ENCODE peak calls at places on chromosomes 3 and 15, in ten cellular contexts. C is PC-3, P is suprapubic skin, S is mammary epithelial cell, O is sigmoid colon, L is upper lobe of right lung, T is ovary, U is stomach, W is GM23248, J is SJSA1. G is an unnamed sample. For H3K4me1, the result is how much of the 10 kb centered on the place peaks cover.

GRCh38 chr15:65595960-65596359 is 15.0 kb downstream of the INTS14 start:
- DNase-seq in P (no peak), W (no peak), U (no peak), S (no peak), O (no peak), L (no peak), J (no peak), T (no peak), C (peak), G (no peak)

GRCh38 chr3:119018690-119019463 is 15.8 kb downstream of the IGSF11 start:
- DNase-seq in U (no peak), O (no peak), P (no peak), S (no peak), W (no peak), L (no peak), C (no peak), T (no peak), J (no peak), G (no peak)

GRCh38 chr3:115388166-115388565 is 235.1 kb upstream of the GAP43 start:
- DNase-seq in O (no peak), W (peak), T (no peak), U (no peak), C (no peak), J (peak), P (no peak), S (no peak), L (no peak), G (no peak)

GRCh38 chr3:19248143-19248542 is 99.8 kb downstream of the KCNH8 start:
- DNase-seq in S (no peak), L (no peak), W (no peak), P (no peak), U (no peak), C (no peak), J (no peak), O (no peak), T (no peak), G (no peak)

GRCh38 chr15:56045068-56045748 is 51.8 kb upstream of the NEDD4 start:
- DNase-seq in O (no peak), T (no peak), W (peak), U (no peak), P (no peak), S (peak), C (peak), L (no peak), J (no peak), G (no peak)

GRCh38 chr3:23481660-23482278 is 278.6 kb downstream of the UBE2E2 start:
- DNase-seq in O (no peak), S (no peak), U (no peak), J (no peak), C (no peak), T (no peak), W (no peak), P (no peak), L (no peak), G (no peak)

GRCh38 chr15:70437089-70437488 is 326.3 kb downstream of the UACA start:
- DNase-seq in S (no peak), J (no peak), O (no peak), U (no peak), C (no peak), T (no peak), L (no peak), W (no peak), P (no peak), G (no peak)

GRCh38 chr15:45665261-45665660 is 30.4 kb downstream of the SQOR start:
- DNase-seq in T (no peak), J (no peak), U (no peak), L (no peak), C (no peak), W (no peak), S (no peak), O (no peak), P (no peak), G (no peak)

GRCh38 chr15:78574944-78575343 is 9.6 kb downstream of the CHRNA5 start:
- DNase-seq in J (no peak), U (no peak), C (no peak), L (no peak), W (no peak), S (no peak), O (no peak), T (no peak), P (no peak), G (no peak)

GRCh38 chr15:48553559-48553958 is 92.0 kb downstream of the FBN1 start:
- DNase-seq in T (no peak), L (no peak), J (no peak), W (peak), U (no peak), P (no peak), O (no peak), C (no peak), S (no peak), G (no peak)

GRCh38 chr3:28699283-28699682 is 350.7 kb upstream of the AZI2 start:
- DNase-seq in S (peak), P (no peak), W (peak), O (no peak), U (no peak), T (no peak), L (no peak), C (peak), J (no peak), G (no peak)

GRCh38 chr3:63364909-63365308 is 86.8 kb downstream of the SYNPR start:
- DNase-seq in T (no peak), L (no peak), O (no peak), C (no peak), J (no peak), U (no peak), W (peak), P (no peak), S (no peak), G (no peak)

GRCh38 chr3:14392231-14392630 is 10.2 kb upstream of the SLC6A6 start:
- DNase-seq in T (no peak), C (no peak), J (no peak), W (no peak), U (no peak), S (no peak), O (no peak), P (no peak), L (no peak), G (no peak)

GRCh38 chr15:39427705-39428104 is 153.2 kb upstream of the THBS1 start:
- DNase-seq in L (no peak), S (no peak), C (no peak), T (no peak), P (no peak), W (no peak), J (no peak), U (no peak), O (no peak), G (no peak)

GRCh38 chr3:32414527-32415202 is 23.0 kb downstream of the CMTM7 start:
- DNase-seq in L (no peak), T (no peak), P (peak), J (no peak), S (peak), C (peak), W (no peak), O (no peak), U (peak), G (no peak)

GRCh38 chr15:93146601-93147000 is 57.6 kb upstream of the RGMA start:
- DNase-seq in C (no peak), W (no peak), J (no peak), O (no peak), L (no peak), P (no peak), T (no peak), U (no peak), S (no peak), G (no peak)

GRCh38 chr15:92949604-92950249 is 49.6 kb downstream of the CHD2 start:
- DNase-seq in S (peak), P (no peak), T (no peak), U (no peak), C (peak), L (no peak), O (no peak), W (no peak), J (no peak), G (no peak)

GRCh38 chr3:113560845-113561623 is 28.7 kb downstream of the SIDT1 start:
- DNase-seq in W (peak), U (no peak), T (no peak), O (no peak), J (no peak), P (no peak), L (no peak), S (peak), C (peak), G (no peak)

GRCh38 chr15:95018888-95019545 is 787.7 kb downstream of the MCTP2 start:
- DNase-seq in O (no peak), U (no peak), W (peak), T (no peak), J (peak), P (no peak), C (peak), L (no peak), S (peak), G (no peak)

GRCh38 chr3:115922681-115923347 is 299.5 kb downstream of the GAP43 start:
- DNase-seq in W (peak), L (no peak), C (peak), S (peak), O (no peak), P (no peak), U (no peak), T (no peak), J (no peak), G (no peak)

GRCh38 chr3:31919528-31919927 is 61.5 kb downstream of the OSBPL10 start:
- DNase-seq in C (no peak), L (no peak), U (no peak), P (no peak), O (no peak), J (no peak), T (no peak), S (no peak), W (no peak), G (no peak)

GRCh38 chr3:139493826-139494385 is 17.6 kb upstream of the RBP2 start:
- DNase-seq in T (no peak), L (no peak), C (no peak), J (no peak), O (no peak), U (no peak), S (no peak), W (no peak), P (no peak), G (no peak)

GRCh38 chr15:47820780-47821319 is 103.5 kb downstream of the SEMA6D start:
- DNase-seq in S (peak), U (no peak), T (no peak), L (no peak), J (peak), P (no peak), O (no peak), W (peak), C (no peak), G (no peak)

GRCh38 chr3:48435774-48436476 is 4.0 kb downstream of the CCDC51 start:
- DNase-seq in C (peak), U (peak), S (peak), O (peak), P (no peak), L (peak), W (peak), J (peak), T (peak), G (peak)

GRCh38 chr3:192303235-192303634 is 424.1 kb downstream of the FGF12 start:
- DNase-seq in W (no peak), U (no peak), J (no peak), L (no peak), C (no peak), P (no peak), O (no peak), S (no peak), T (no peak), G (no peak)

GRCh38 chr3:195385526-195385925 is 57.3 kb downstream of the ACAP2 start:
- DNase-seq in P (no peak), O (no peak), T (no peak), J (no peak), U (no peak), C (peak), S (peak), L (no peak), W (no peak), G (no peak)

GRCh38 chr15:96171271-96171739 is 159.2 kb upstream of the NR2F2 start:
- DNase-seq in L (no peak), T (no peak), J (no peak), U (no peak), P (no peak), W (no peak), S (no peak), C (no peak), O (no peak), G (no peak)

GRCh38 chr3:112858410-112859069 is 11.9 kb upstream of the CD200R1L start:
- DNase-seq in J (no peak), T (no peak), P (no peak), S (peak), O (no peak), W (peak), U (no peak), L (no peak), C (no peak), G (no peak)

GRCh38 chr3:171086914-171087313 is 60.4 kb upstream of the SLC2A2 start:
- DNase-seq in P (no peak), U (no peak), J (no peak), S (no peak), L (no peak), W (no peak), C (no peak), T (no peak), O (no peak), G (no peak)

GRCh38 chr15:65827065-65827464 is 35.0 kb upstream of the DENND4A start:
- DNase-seq in U (no peak), T (no peak), J (no peak), P (no peak), W (no peak), S (no peak), L (no peak), C (no peak), O (no peak), G (no peak)

GRCh38 chr3:25426408-25426807 is 1.7 kb upstream of the RARB start:
- DNase-seq in U (no peak), J (peak), S (peak), P (no peak), L (no peak), W (no peak), T (no peak), C (no peak), O (no peak), G (no peak)

GRCh38 chr3:107990433-107990832 is 100.4 kb downstream of the CD47 start:
- DNase-seq in P (no peak), T (no peak), S (no peak), J (no peak), C (no peak), O (no peak), U (no peak), L (no peak), W (no peak), G (no peak)

GRCh38 chr3:59150039-59150438 is 100.2 kb upstream of the CFAP20DC start:
- DNase-seq in U (no peak), O (no peak), T (no peak), P (no peak), C (no peak), J (no peak), L (no peak), S (no peak), W (no peak), G (no peak)
- H3K4me3 ChIP-seq in U (no peak), O (no peak), T (no peak), P (no peak), C (no peak), J (no peak), L (no peak), S (no peak), W (no peak), G (no peak)

GRCh38 chr3:123637841-123638240 is 53.0 kb upstream of the HACD2 start:
- DNase-seq in T (no peak), P (no peak), L (no peak), O (peak), W (no peak), C (no peak), S (no peak), J (no peak), U (no peak), G (no peak)

GRCh38 chr3:123636431-123636841 is 51.6 kb upstream of the HACD2 start:
- DNase-seq in L (no peak), W (no peak), S (no peak), J (no peak), P (no peak), O (peak), U (no peak), T (no peak), C (no peak), G (no peak)

GRCh38 chr3:123635717-123636116 is 50.9 kb upstream of the HACD2 start:
- DNase-seq in U (no peak), T (no peak), P (no peak), C (no peak), W (no peak), S (no peak), O (no peak), J (no peak), L (no peak), G (no peak)

GRCh38 chr3:123635220-123635619 is 50.4 kb upstream of the HACD2 start:
- DNase-seq in W (no peak), C (no peak), U (no peak), J (no peak), P (no peak), O (peak), L (no peak), T (no peak), S (peak), G (no peak)

GRCh38 chr3:123637131-123637530 is 52.3 kb upstream of the HACD2 start:
- DNase-seq in T (no peak), O (peak), C (peak), J (no peak), U (no peak), W (no peak), P (no peak), S (no peak), L (no peak), G (no peak)
- H3K4me1 ChIP-seq in T (under half), O (half or more), C (under half), J (under half), U (half or more), W (under half), P (under half), S (under half), L (under half), G (under half)

DNA sequence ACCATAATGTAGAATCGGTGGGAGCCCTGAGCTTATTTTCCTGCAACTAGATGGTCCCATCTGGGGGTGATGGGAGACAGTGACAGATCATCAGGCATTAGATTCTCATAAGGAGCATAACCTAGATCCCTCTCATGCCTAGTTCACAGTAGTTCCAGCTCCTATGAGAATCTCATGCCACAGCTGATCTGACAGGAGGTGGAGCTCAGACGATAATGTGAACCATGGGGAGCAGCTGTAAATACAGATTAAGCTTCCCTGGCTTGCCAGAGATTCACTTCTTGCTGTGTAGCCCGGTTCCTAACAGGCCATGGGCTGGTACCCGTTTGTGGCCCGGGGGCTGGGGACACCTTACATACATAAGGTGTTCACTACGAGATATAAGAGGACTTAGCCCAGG is 67.5 kb upstream of the LRRFIP2 start:
- DNase-seq in J (no peak), P (no peak), O (no peak), C (no peak), L (no peak), T (no peak), S (no peak), U (no peak), W (no peak), G (no peak)
- H3K4me3 ChIP-seq in J (no peak), P (no peak), O (no peak), C (peak), L (no peak), T (no peak), S (no peak), U (no peak), W (no peak), G (no peak)

GRCh38 chr3:15783361-15783969 is 14.3 kb downstream of the ANKRD28 start:
- DNase-seq in O (no peak), T (no peak), P (no peak), L (no peak), U (no peak), J (peak), C (peak), W (peak), S (peak), G (no peak)
- H3K4me1 ChIP-seq in O (under half), T (under half), P (half or more), L (under half), U (under half), J (under half), C (under half), W (half or more), S (half or more), G (under half)

GRCh38 chr3:186930143-186930638 is at the start of gene ST6GAL1:
- DNase-seq in T (peak), U (peak), L (peak), J (peak), O (peak), W (peak), C (peak), S (peak), P (no peak), G (peak)
- H3K4me3 ChIP-seq in T (peak), U (peak), L (peak), J (peak), O (peak), W (peak), C (peak), S (peak), P (peak), G (peak)

GRCh38 chr15:35693887-35694286 is 147.9 kb upstream of the DPH6 start:
- DNase-seq in J (no peak), C (no peak), S (no peak), P (no peak), T (no peak), L (no peak), U (no peak), W (no peak), O (no peak), G (no peak)
- H3K4me1 ChIP-seq in J (under half), C (under half), S (under half), P (under half), T (under half), L (under half), U (half or more), W (half or more), O (under half), G (under half)

DNA sequence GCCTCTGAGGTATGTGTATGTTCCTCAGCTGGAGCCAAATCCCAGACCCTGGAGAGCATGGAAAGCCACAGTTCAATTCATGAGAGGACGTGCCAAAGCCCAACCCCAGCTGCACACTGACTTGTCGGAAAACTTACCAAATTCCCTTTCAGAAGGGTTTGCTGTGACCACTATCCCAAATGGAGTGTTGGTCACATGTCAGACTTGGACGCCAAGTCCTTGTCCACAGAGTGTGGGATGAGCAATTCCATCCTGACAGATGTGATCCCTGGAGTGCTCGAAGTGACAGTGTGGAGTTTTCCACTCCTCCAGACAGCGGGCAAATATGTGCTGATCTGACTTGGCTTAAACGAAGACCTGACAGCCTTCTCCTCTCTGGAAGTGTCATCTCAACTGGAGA is 71.2 kb downstream of the RORA start:
- DNase-seq in P (peak), T (no peak), U (no peak), W (peak), L (no peak), J (no peak), S (no peak), O (peak), C (no peak), G (no peak)
- H3K4me3 ChIP-seq in P (no peak), T (no peak), U (no peak), W (no peak), L (no peak), J (no peak), S (no peak), O (no peak), C (no peak), G (no peak)

DNA sequence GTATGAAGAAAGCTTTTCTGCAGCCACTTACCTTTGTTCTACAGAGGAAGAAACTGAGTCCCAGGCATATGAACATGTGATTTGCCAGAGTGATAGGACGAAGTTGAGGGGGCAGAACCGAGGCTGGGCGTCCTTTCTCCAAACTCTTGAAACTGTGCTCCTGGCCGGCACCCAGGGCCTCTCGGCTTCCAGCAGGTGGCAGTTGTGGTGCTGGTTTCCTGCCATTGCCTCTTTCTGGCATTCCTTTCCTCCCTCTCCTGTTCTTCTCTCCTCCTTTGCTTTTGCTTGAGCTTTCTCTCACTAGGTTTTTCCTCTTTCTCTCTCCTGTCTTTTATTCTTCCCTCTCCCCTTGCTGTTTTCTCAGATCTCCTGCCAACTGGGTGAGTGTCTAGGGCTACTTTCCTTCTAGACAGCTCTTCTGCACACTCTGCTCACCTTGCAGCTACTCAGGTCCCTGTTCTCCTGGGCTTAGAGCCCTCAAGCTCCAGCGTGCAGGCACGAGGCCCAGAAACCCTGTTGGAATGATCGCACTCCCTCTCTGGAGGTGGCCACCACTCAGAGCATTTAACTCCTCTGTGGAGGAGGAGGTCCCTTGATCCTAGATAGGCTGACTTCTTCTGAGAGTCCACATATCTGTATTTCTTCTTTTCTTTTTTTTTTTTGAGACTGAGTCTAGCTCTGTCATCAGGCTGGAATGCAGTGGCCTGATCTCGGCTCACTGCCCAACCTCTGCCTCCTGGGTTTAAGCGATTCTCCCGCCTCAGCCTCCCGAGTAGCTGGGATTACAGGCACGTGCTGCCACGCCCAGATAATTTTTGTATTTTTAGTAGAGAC is 26.2 kb downstream of the TRAK1 start:
- DNase-seq in O (no peak), S (peak), J (peak), W (peak), C (peak), U (peak), P (peak), T (no peak), L (peak), G (no peak)
- H3K4me1 ChIP-seq in O (half or more), S (half or more), J (under half), W (under half), C (under half), U (half or more), P (half or more), T (under half), L (half or more), G (under half)